ENCODE peak calls at places on chromosome 14, in four cellular contexts. One of them, this sample, is unnamed.

GRCh38 chr14:76261371-76261811 is 109.7 kb downstream of the GPATCH2L start:
- DNase-seq in spleen: no peak
- DNase-seq in HCT116: no peak
- DNase-seq in SK-N-SH: no peak
- DNase-seq in this sample: no peak

GRCh38 chr14:92625213-92625612 is 111.6 kb downstream of the RIN3 start:
- DNase-seq in spleen: no peak
- DNase-seq in HCT116: peak; percentile 69
- DNase-seq in SK-N-SH: no peak
- DNase-seq in this sample: no peak

GRCh38 chr14:48275301-48275700 is 599.9 kb upstream of the MDGA2 start:
- DNase-seq in spleen: no peak
- DNase-seq in HCT116: no peak
- DNase-seq in SK-N-SH: no peak
- DNase-seq in this sample: no peak

GRCh38 chr14:103830511-103831270 is 16.7 kb downstream of the PPP1R13B start:
- DNase-seq in spleen: peak; percentile 19
- DNase-seq in HCT116: no peak
- DNase-seq in SK-N-SH: no peak
- DNase-seq in this sample: no peak

GRCh38 chr14:76500480-76500879 is 124.5 kb downstream of the ESRRB start:
- DNase-seq in spleen: peak; percentile 34
- DNase-seq in HCT116: no peak
- DNase-seq in SK-N-SH: no peak
- DNase-seq in this sample: no peak

GRCh38 chr14:104715416-104715815 is 8.6 kb upstream of the ADSS1 start:
- DNase-seq in spleen: no peak
- DNase-seq in HCT116: no peak
- DNase-seq in SK-N-SH: no peak
- DNase-seq in this sample: no peak

GRCh38 chr14:79915411-79915810 is 295.9 kb downstream of the DIO2 start:
- DNase-seq in spleen: no peak
- DNase-seq in HCT116: no peak
- DNase-seq in SK-N-SH: no peak
- DNase-seq in this sample: no peak

GRCh38 chr14:66540038-66540437 is 32.1 kb downstream of the GPHN start:
- DNase-seq in spleen: no peak
- DNase-seq in HCT116: no peak
- DNase-seq in SK-N-SH: no peak
- DNase-seq in this sample: no peak

GRCh38 chr14:36973806-36974442 is 198.5 kb downstream of the SLC25A21 start:
- DNase-seq in spleen: no peak
- DNase-seq in HCT116: no peak
- DNase-seq in SK-N-SH: no peak
- DNase-seq in this sample: no peak

GRCh38 chr14:79861111-79861510 is 350.2 kb downstream of the DIO2 start:
- DNase-seq in spleen: no peak
- DNase-seq in HCT116: no peak
- DNase-seq in SK-N-SH: no peak
- DNase-seq in this sample: no peak

DNA sequence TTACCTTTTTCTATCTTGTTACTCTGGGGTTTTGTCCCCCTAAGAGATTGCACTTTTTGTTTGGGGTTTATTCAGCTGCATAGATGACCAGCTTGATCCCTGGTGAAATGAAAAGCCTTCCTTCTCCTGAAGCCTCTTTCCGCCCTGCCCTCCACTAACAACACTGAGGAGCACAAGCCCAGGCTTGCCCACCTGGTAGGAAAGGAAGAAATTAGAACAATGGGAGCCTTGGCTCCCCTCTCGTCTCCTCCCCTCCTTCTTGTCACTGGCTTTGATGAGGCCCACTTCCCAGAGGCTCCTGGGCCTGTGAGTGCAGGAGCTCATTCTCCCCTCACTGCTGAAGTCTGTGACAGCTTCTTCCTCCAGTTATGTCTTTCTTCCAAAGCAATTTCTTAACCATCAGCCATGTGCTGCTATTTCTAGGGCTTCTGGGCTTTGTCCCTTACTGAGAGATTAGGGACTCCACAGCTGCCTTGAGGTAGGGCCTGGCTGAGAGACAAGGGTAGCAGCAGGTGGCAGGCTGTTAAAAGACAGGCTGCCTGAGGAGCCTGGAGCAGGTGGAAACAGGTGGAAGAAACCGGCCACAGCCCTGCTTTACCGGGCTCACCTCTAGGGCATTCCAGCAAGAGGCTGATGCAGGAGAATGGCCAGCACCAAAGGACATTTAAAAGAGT is 53.7 kb upstream of the SRSF5 start:
- DNase-seq in spleen: no peak
- DNase-seq in HCT116: no peak
- DNase-seq in SK-N-SH: no peak
- DNase-seq in this sample: no peak
- TF ChIP-seq POLR2AphosphoS5 in spleen: no peak
- TF ChIP-seq POLR2AphosphoS5 in HCT116: no peak
- TF ChIP-seq POLR2AphosphoS5 in SK-N-SH: no peak
- TF ChIP-seq POLR2AphosphoS5 in this sample: no peak

DNA sequence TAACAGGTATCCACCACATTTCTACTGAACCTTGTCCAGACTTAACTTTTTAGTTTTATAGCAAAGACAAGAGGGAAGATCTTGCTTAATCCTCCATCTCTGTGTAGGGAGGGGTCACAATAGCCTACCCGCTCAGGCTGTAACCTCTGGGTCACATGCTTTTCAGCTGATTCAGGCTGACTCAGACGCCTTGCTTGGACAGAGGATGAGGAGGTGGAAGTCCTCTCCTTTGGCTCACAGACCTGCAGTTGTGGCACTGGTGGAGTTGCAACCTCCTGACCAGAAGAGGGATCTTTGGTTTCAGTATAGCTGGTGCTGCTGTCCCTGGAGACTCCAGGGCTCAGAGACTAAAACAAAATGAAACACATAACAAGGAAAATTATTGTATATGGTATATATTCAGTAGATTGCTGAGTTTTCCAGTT is 16.2 kb downstream of the ACIN1 start:
- DNase-seq in spleen: no peak
- DNase-seq in HCT116: no peak
- DNase-seq in SK-N-SH: no peak
- DNase-seq in this sample: no peak
- TF ChIP-seq CTCF in spleen: no peak
- TF ChIP-seq CTCF in HCT116: no peak
- TF ChIP-seq CTCF in SK-N-SH: peak; percentile 9
- TF ChIP-seq CTCF in this sample: no peak

DNA sequence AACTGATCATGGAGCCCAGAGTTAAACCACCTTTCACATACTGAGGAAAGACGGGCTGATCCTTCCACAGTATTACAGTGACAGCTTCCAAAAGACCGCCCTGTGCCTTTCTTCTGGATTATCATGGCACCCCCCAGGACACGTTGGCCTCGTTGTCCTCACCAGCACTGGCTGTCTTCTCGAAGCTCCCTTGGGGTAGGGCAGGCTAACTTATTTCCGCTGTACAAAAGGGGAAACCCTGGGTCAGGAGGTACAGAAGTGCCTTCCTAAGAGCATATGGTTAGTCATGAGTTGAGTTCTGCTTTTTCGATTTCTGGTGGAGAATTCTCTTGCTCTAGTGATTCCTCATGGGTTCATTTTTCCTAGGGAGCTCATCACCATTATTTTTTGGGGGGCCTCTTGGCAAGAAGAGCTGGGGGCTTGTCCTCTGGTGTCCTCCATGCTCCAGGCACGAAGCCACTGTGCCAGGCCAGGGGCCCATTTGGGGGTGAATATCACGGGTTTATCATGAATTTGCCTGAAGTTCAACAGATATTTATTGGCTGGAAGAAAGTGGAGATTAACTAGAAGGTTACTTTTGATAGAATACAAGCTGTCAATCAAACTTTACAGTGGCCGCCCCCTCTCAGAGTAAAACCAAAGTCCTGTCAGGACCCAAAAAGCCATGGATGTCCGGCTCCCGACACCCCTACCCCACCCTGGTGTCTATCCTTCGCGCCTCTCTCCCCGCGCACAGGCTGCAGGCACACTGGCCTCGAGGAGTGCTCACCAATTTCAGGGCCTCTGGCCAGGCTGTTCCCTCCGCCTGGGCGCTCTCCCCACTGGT is 8.8 kb upstream of the TRAF3 start:
- DNase-seq in spleen: peak; percentile 81
- DNase-seq in HCT116: no peak
- DNase-seq in SK-N-SH: no peak
- DNase-seq in this sample: no peak
- H3K27ac ChIP-seq in spleen: peak overlapping the region; percentile 77
- H3K27ac ChIP-seq in HCT116: no peak overlapping the region
- H3K27ac ChIP-seq in SK-N-SH: no peak overlapping the region
- H3K27ac ChIP-seq in this sample: no peak overlapping the region

GRCh38 chr14:24299255-24300191 is at the start of the genes DHRS1 and NOP9:
- DNase-seq in spleen: peak; percentile 98
- DNase-seq in HCT116: peak; percentile 86
- DNase-seq in SK-N-SH: peak; percentile 97
- DNase-seq in this sample: peak; percentile 98
- TF ChIP-seq POLR2AphosphoS5 in spleen: peak; percentile 96
- TF ChIP-seq POLR2AphosphoS5 in HCT116: peak; percentile 90
- TF ChIP-seq POLR2AphosphoS5 in SK-N-SH: peak; percentile 76
- TF ChIP-seq POLR2AphosphoS5 in this sample: peak; percentile 96

GRCh38 chr14:31787377-31787776 is 226.2 kb downstream of the NUBPL start:
- DNase-seq in spleen: no peak
- DNase-seq in HCT116: peak; percentile 34
- DNase-seq in SK-N-SH: no peak
- DNase-seq in this sample: no peak
- TF ChIP-seq CTCF in spleen: no peak
- TF ChIP-seq CTCF in HCT116: no peak
- TF ChIP-seq CTCF in SK-N-SH: no peak
- TF ChIP-seq CTCF in this sample: no peak

This sample was measured in esophagus muscularis mucosa.